ENCODE peak calls at places on chromosomes 3 and 15, in eight cellular contexts. One of them, this sample, is unnamed.

GRCh38 chr3:39965997-39966396 is 156.6 kb downstream of the MYRIP start:
- DNase-seq in IMR-90: no peak
- DNase-seq in NB4: no peak
- DNase-seq in tibial nerve: no peak
- DNase-seq in prostate gland: no peak
- DNase-seq in right lobe of liver: no peak
- DNase-seq in sigmoid colon: no peak
- DNase-seq in A549: no peak
- DNase-seq in this sample: no peak

GRCh38 chr15:60704129-60704528 is 225.2 kb upstream of the ICE2 start:
- DNase-seq in IMR-90: no peak
- DNase-seq in NB4: no peak
- DNase-seq in prostate gland: no peak
- DNase-seq in tibial nerve: no peak
- DNase-seq in right lobe of liver: no peak
- DNase-seq in A549: no peak
- DNase-seq in sigmoid colon: no peak
- DNase-seq in this sample: no peak

GRCh38 chr3:48425281-48425812 is 4.5 kb downstream of the PLXNB1 start:
- DNase-seq in prostate gland: no peak
- DNase-seq in sigmoid colon: peak; percentile 77
- DNase-seq in NB4: no peak
- DNase-seq in right lobe of liver: no peak
- DNase-seq in A549: no peak
- DNase-seq in tibial nerve: no peak
- DNase-seq in IMR-90: no peak
- DNase-seq in this sample: peak; percentile 69

GRCh38 chr3:4746241-4746958 is 232.8 kb upstream of the BHLHE40 start:
- DNase-seq in IMR-90: peak; percentile 70
- DNase-seq in A549: no peak
- DNase-seq in right lobe of liver: peak; percentile 89
- DNase-seq in prostate gland: no peak
- DNase-seq in sigmoid colon: no peak
- DNase-seq in NB4: no peak
- DNase-seq in tibial nerve: no peak
- DNase-seq in this sample: no peak

GRCh38 chr15:63056843-63057242 is 14.3 kb downstream of the TPM1 start:
- DNase-seq in IMR-90: peak; percentile 85
- DNase-seq in A549: no peak
- DNase-seq in sigmoid colon: peak; percentile 94
- DNase-seq in prostate gland: peak; percentile 27
- DNase-seq in tibial nerve: no peak
- DNase-seq in NB4: no peak
- DNase-seq in right lobe of liver: no peak
- DNase-seq in this sample: no peak

GRCh38 chr3:132222868-132223538 is 94.2 kb upstream of the ACP3 start:
- DNase-seq in tibial nerve: no peak
- DNase-seq in A549: no peak
- DNase-seq in right lobe of liver: no peak
- DNase-seq in NB4: no peak
- DNase-seq in sigmoid colon: no peak
- DNase-seq in IMR-90: no peak
- DNase-seq in prostate gland: no peak
- DNase-seq in this sample: peak; percentile 20

GRCh38 chr3:52245322-52246263 is at the start of gene PPM1M:
- DNase-seq in prostate gland: no peak
- DNase-seq in IMR-90: peak; percentile 31
- DNase-seq in NB4: peak; percentile 37
- DNase-seq in sigmoid colon: peak; percentile 80
- DNase-seq in tibial nerve: no peak
- DNase-seq in A549: peak; percentile 46
- DNase-seq in right lobe of liver: peak; percentile 67
- DNase-seq in this sample: peak; percentile 49

GRCh38 chr3:16978234-16978920 is 93.6 kb downstream of the PLCL2 start:
- DNase-seq in right lobe of liver: no peak
- DNase-seq in A549: no peak
- DNase-seq in tibial nerve: no peak
- DNase-seq in prostate gland: no peak
- DNase-seq in NB4: no peak
- DNase-seq in sigmoid colon: no peak
- DNase-seq in IMR-90: peak; percentile 49
- DNase-seq in this sample: no peak

GRCh38 chr3:30611613-30612421 is 5.4 kb downstream of the TGFBR2 start:
- DNase-seq in tibial nerve: no peak
- DNase-seq in NB4: peak; percentile 53
- DNase-seq in A549: peak; percentile 57
- DNase-seq in right lobe of liver: no peak
- DNase-seq in sigmoid colon: no peak
- DNase-seq in IMR-90: peak; percentile 60
- DNase-seq in prostate gland: no peak
- DNase-seq in this sample: no peak

GRCh38 chr3:42264399-42265058 is 1.5 kb downstream of the CCK start:
- DNase-seq in NB4: no peak
- DNase-seq in sigmoid colon: peak; percentile 80
- DNase-seq in IMR-90: peak; percentile 16
- DNase-seq in prostate gland: peak; percentile 78
- DNase-seq in A549: peak; percentile 13
- DNase-seq in right lobe of liver: peak; percentile 55
- DNase-seq in tibial nerve: no peak
- DNase-seq in this sample: peak; percentile 16

GRCh38 chr15:99331366-99331765 is 80.1 kb downstream of the LRRC28 start:
- DNase-seq in prostate gland: no peak
- DNase-seq in tibial nerve: no peak
- DNase-seq in IMR-90: no peak
- DNase-seq in A549: no peak
- DNase-seq in NB4: no peak
- DNase-seq in right lobe of liver: no peak
- DNase-seq in sigmoid colon: no peak
- DNase-seq in this sample: no peak

GRCh38 chr3:107347717-107348116 is 29.5 kb upstream of the CCDC54 start:
- DNase-seq in right lobe of liver: no peak
- DNase-seq in A549: no peak
- DNase-seq in tibial nerve: no peak
- DNase-seq in IMR-90: no peak
- DNase-seq in NB4: no peak
- DNase-seq in prostate gland: no peak
- DNase-seq in sigmoid colon: no peak
- DNase-seq in this sample: no peak

GRCh38 chr15:74788716-74789151 is 6.9 kb downstream of the CSK start:
- DNase-seq in IMR-90: no peak
- DNase-seq in sigmoid colon: no peak
- DNase-seq in right lobe of liver: no peak
- DNase-seq in NB4: peak; percentile 77
- DNase-seq in tibial nerve: no peak
- DNase-seq in A549: no peak
- DNase-seq in prostate gland: no peak
- DNase-seq in this sample: no peak

GRCh38 chr3:52272831-52273230 is 5.6 kb downstream of the WDR82 start:
- DNase-seq in prostate gland: no peak
- DNase-seq in sigmoid colon: no peak
- DNase-seq in IMR-90: no peak
- DNase-seq in right lobe of liver: no peak
- DNase-seq in A549: no peak
- DNase-seq in NB4: no peak
- DNase-seq in tibial nerve: no peak
- DNase-seq in this sample: no peak

GRCh38 chr3:11530153-11530721 is 113.5 kb downstream of the VGLL4 start:
- DNase-seq in A549: no peak
- DNase-seq in right lobe of liver: no peak
- DNase-seq in sigmoid colon: peak; percentile 83
- DNase-seq in NB4: no peak
- DNase-seq in tibial nerve: no peak
- DNase-seq in IMR-90: peak; percentile 98
- DNase-seq in prostate gland: peak; percentile 80
- DNase-seq in this sample: no peak

GRCh38 chr15:63469984-63470383 is 34.4 kb upstream of the USP3 start:
- DNase-seq in sigmoid colon: no peak
- DNase-seq in prostate gland: no peak
- DNase-seq in right lobe of liver: no peak
- DNase-seq in tibial nerve: no peak
- DNase-seq in NB4: no peak
- DNase-seq in A549: no peak
- DNase-seq in IMR-90: no peak
- DNase-seq in this sample: no peak

GRCh38 chr3:8303466-8303865 is 198.2 kb upstream of the LMCD1 start:
- DNase-seq in IMR-90: peak; percentile 2
- DNase-seq in tibial nerve: no peak
- DNase-seq in prostate gland: no peak
- DNase-seq in right lobe of liver: no peak
- DNase-seq in sigmoid colon: no peak
- DNase-seq in A549: no peak
- DNase-seq in NB4: no peak
- DNase-seq in this sample: no peak

GRCh38 chr3:184157206-184157605 is 2.0 kb downstream of the DVL3 start:
- DNase-seq in right lobe of liver: no peak
- DNase-seq in NB4: no peak
- DNase-seq in prostate gland: no peak
- DNase-seq in sigmoid colon: no peak
- DNase-seq in A549: no peak
- DNase-seq in IMR-90: no peak
- DNase-seq in tibial nerve: no peak
- DNase-seq in this sample: no peak

GRCh38 chr3:184156522-184156955 is 1.4 kb downstream of the DVL3 start:
- DNase-seq in prostate gland: peak; percentile 23
- DNase-seq in right lobe of liver: no peak
- DNase-seq in IMR-90: peak; percentile 60
- DNase-seq in A549: no peak
- DNase-seq in tibial nerve: no peak
- DNase-seq in NB4: peak; percentile 42
- DNase-seq in sigmoid colon: peak; percentile 88
- DNase-seq in this sample: peak; percentile 51

GRCh38 chr3:184155644-184156521 is 706 bp downstream of the DVL3 start:
- DNase-seq in NB4: peak; percentile 41
- DNase-seq in prostate gland: peak; percentile 24
- DNase-seq in IMR-90: peak; percentile 16
- DNase-seq in right lobe of liver: no peak
- DNase-seq in tibial nerve: no peak
- DNase-seq in sigmoid colon: peak; percentile 79
- DNase-seq in A549: no peak
- DNase-seq in this sample: peak; percentile 36

GRCh38 chr3:184158394-184158793 is 3.2 kb downstream of the DVL3 start:
- DNase-seq in sigmoid colon: no peak
- DNase-seq in A549: no peak
- DNase-seq in IMR-90: no peak
- DNase-seq in prostate gland: no peak
- DNase-seq in right lobe of liver: no peak
- DNase-seq in NB4: no peak
- DNase-seq in tibial nerve: no peak
- DNase-seq in this sample: no peak

GRCh38 chr3:184154909-184155643 is at the start of gene DVL3:
- DNase-seq in IMR-90: peak; percentile 52
- DNase-seq in tibial nerve: peak; percentile 24
- DNase-seq in NB4: peak; percentile 78
- DNase-seq in A549: peak; percentile 63
- DNase-seq in sigmoid colon: peak; percentile 81
- DNase-seq in right lobe of liver: peak; percentile 84
- DNase-seq in prostate gland: peak; percentile 67
- DNase-seq in this sample: peak; percentile 77
- TF ChIP-seq POLR2A in IMR-90: peak; percentile 59
- TF ChIP-seq POLR2A in tibial nerve: no peak
- TF ChIP-seq POLR2A in NB4: peak; percentile 23
- TF ChIP-seq POLR2A in A549: peak; percentile 55
- TF ChIP-seq POLR2A in sigmoid colon: no peak
- TF ChIP-seq POLR2A in right lobe of liver: peak; percentile 54
- TF ChIP-seq POLR2A in prostate gland: peak; percentile 35
- TF ChIP-seq POLR2A in this sample: peak; percentile 33

DNA sequence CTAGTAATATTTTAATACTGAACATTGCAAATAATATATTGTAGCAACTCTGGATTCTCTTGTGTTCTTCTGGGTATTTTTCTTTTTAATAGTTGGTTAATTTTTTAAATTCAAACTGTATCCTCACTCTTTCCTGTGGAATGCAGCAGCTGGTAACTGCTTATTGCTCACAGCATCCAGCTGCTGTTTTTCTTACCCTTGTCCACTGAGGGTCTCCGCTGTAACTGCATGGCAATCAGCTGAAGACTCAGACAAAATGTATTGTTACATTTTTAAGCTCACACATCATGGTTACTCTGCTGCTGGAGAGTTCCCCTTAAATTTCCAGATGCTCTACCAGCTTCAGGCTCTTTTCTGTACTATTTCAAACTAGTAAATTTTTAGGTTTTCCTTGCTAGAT is 227.6 kb downstream of the MBNL1 start:
- DNase-seq in sigmoid colon: no peak
- DNase-seq in NB4: no peak
- DNase-seq in A549: no peak
- DNase-seq in tibial nerve: no peak
- DNase-seq in right lobe of liver: no peak
- DNase-seq in IMR-90: no peak
- DNase-seq in prostate gland: no peak
- DNase-seq in this sample: no peak
- H3K4me3 ChIP-seq in sigmoid colon: no peak overlapping the region
- H3K4me3 ChIP-seq in NB4: no peak overlapping the region
- H3K4me3 ChIP-seq in A549: no peak overlapping the region
- H3K4me3 ChIP-seq in tibial nerve: no peak overlapping the region
- H3K4me3 ChIP-seq in right lobe of liver: no peak overlapping the region
- H3K4me3 ChIP-seq in IMR-90: no peak overlapping the region
- H3K4me3 ChIP-seq in prostate gland: no peak overlapping the region
- H3K4me3 ChIP-seq in this sample: no peak overlapping the region

GRCh38 chr3:33438284-33438668 is 1.9 kb downstream of the UBP1 start:
- DNase-seq in prostate gland: no peak
- DNase-seq in NB4: peak; percentile 52
- DNase-seq in sigmoid colon: no peak
- DNase-seq in tibial nerve: no peak
- DNase-seq in IMR-90: peak; percentile 66
- DNase-seq in A549: no peak
- DNase-seq in right lobe of liver: no peak
- DNase-seq in this sample: peak; percentile 37

GRCh38 chr3:33440578-33441321 is 545 bp upstream of the UBP1 start:
- DNase-seq in prostate gland: peak; percentile 99
- DNase-seq in NB4: peak; percentile 100
- DNase-seq in IMR-90: peak; percentile 100
- DNase-seq in A549: peak; percentile 99
- DNase-seq in right lobe of liver: peak; percentile 74
- DNase-seq in sigmoid colon: peak; percentile 100
- DNase-seq in tibial nerve: peak; percentile 100
- DNase-seq in this sample: peak; percentile 100

GRCh38 chr3:33438871-33439270 is 1.3 kb downstream of the UBP1 start:
- DNase-seq in IMR-90: peak; percentile 21
- DNase-seq in right lobe of liver: no peak
- DNase-seq in A549: no peak
- DNase-seq in NB4: peak; percentile 29
- DNase-seq in prostate gland: no peak
- DNase-seq in tibial nerve: no peak
- DNase-seq in sigmoid colon: no peak
- DNase-seq in this sample: no peak

GRCh38 chr3:33440328-33440577 is at the start of gene UBP1:
- DNase-seq in IMR-90: no peak
- DNase-seq in tibial nerve: no peak
- DNase-seq in right lobe of liver: peak; percentile 100
- DNase-seq in NB4: no peak
- DNase-seq in prostate gland: no peak
- DNase-seq in sigmoid colon: no peak
- DNase-seq in A549: no peak
- DNase-seq in this sample: peak; percentile 100

GRCh38 chr3:33439421-33440327 is 531 bp downstream of the UBP1 start:
- DNase-seq in right lobe of liver: peak; percentile 78
- DNase-seq in prostate gland: peak; percentile 39
- DNase-seq in NB4: peak; percentile 65
- DNase-seq in IMR-90: peak; percentile 15
- DNase-seq in tibial nerve: peak; percentile 20
- DNase-seq in A549: peak; percentile 35
- DNase-seq in sigmoid colon: peak; percentile 82
- DNase-seq in this sample: peak; percentile 61
- TF ChIP-seq POLR2A in right lobe of liver: peak; percentile 80
- TF ChIP-seq POLR2A in prostate gland: no peak
- TF ChIP-seq POLR2A in NB4: no peak
- TF ChIP-seq POLR2A in IMR-90: no peak
- TF ChIP-seq POLR2A in tibial nerve: no peak
- TF ChIP-seq POLR2A in A549: no peak
- TF ChIP-seq POLR2A in sigmoid colon: no peak
- TF ChIP-seq POLR2A in this sample: peak; percentile 71

GRCh38 chr15:57377478-57377847 is 1.2 kb downstream of the CGNL1 start:
- DNase-seq in prostate gland: peak; percentile 70
- DNase-seq in NB4: no peak
- DNase-seq in sigmoid colon: no peak
- DNase-seq in IMR-90: no peak
- DNase-seq in tibial nerve: no peak
- DNase-seq in right lobe of liver: no peak
- DNase-seq in A549: peak; percentile 58
- DNase-seq in this sample: no peak
- H3K4me3 ChIP-seq in prostate gland: peak overlapping the region; percentile 91
- H3K4me3 ChIP-seq in NB4: no peak overlapping the region
- H3K4me3 ChIP-seq in sigmoid colon: peak overlapping the region; percentile 73
- H3K4me3 ChIP-seq in IMR-90: no peak overlapping the region
- H3K4me3 ChIP-seq in tibial nerve: peak overlapping the region; percentile 57
- H3K4me3 ChIP-seq in right lobe of liver: peak overlapping the region; percentile 81
- H3K4me3 ChIP-seq in A549: peak overlapping the region; percentile 91
- H3K4me3 ChIP-seq in this sample: peak overlapping the region; percentile 65